ENCODE peak calls at places on chromosomes 5 and 9, in seven cellular contexts. K is HT1080, F is lung, Q is AG08396, B is GM19239, I is pulmonary artery endothelial cell, X is Right ventricle myocardium superior. J is an unnamed sample.

GRCh38 chr9:83583151-83584014 is 39.6 kb upstream of the IDNK start:
- DNase-seq in K (peak; percentile 37), F (peak; percentile 45), Q (peak; percentile 63), I (no peak), B (peak; percentile 26), X (no peak), J (peak; percentile 44)

GRCh38 chr5:154756871-154757646 is 1.9 kb downstream of the LARP1 start:
- DNase-seq in I (no peak), Q (peak; percentile 60), F (peak; percentile 52), K (peak; percentile 38), X (peak; percentile 67), B (no peak), J (peak; percentile 50)

GRCh38 chr9:102087141-102087540 is 348.7 kb upstream of the GRIN3A start:
- DNase-seq in F (no peak), I (no peak), B (no peak), Q (no peak), X (no peak), K (no peak), J (no peak)

GRCh38 chr5:1008451-1009358 is at the start of gene NKD2:
- DNase-seq in X (peak; percentile 57), B (peak; percentile 83), I (no peak), K (no peak), F (no peak), Q (peak; percentile 86), J (peak; percentile 87)

GRCh38 chr5:6291961-6292360 is 86.4 kb downstream of the MED10 start:
- DNase-seq in Q (no peak), X (no peak), I (no peak), B (no peak), F (no peak), K (peak; percentile 45), J (no peak)

GRCh38 chr9:89497181-89497963 is 541 bp downstream of the SEMA4D start:
- DNase-seq in Q (no peak), X (no peak), B (no peak), I (no peak), F (no peak), K (no peak), J (peak; percentile 61)

GRCh38 chr9:113969343-113969742 is 93.2 kb downstream of the ZNF618 start:
- DNase-seq in I (no peak), B (no peak), K (no peak), X (no peak), Q (no peak), F (no peak), J (no peak)

GRCh38 chr5:76763136-76763535 is 47.2 kb downstream of the F2R start:
- DNase-seq in Q (no peak), F (no peak), K (no peak), I (no peak), B (no peak), X (no peak), J (no peak)

GRCh38 chr9:83336696-83337095 is 201.5 kb downstream of the FRMD3 start:
- DNase-seq in I (no peak), Q (no peak), F (no peak), B (no peak), K (peak; percentile 49), X (no peak), J (no peak)

GRCh38 chr5:34669931-34670516 is 13.9 kb downstream of the RAI14 start:
- DNase-seq in F (no peak), I (no peak), X (no peak), K (no peak), Q (no peak), B (no peak), J (no peak)

GRCh38 chr5:86951761-86952160 is 315.9 kb upstream of the RASA1 start:
- DNase-seq in F (no peak), X (no peak), I (no peak), K (no peak), Q (no peak), B (no peak), J (no peak)